ENCODE peak calls at places on chromosomes 2 and 18, in nine cellular contexts. D is stimulated activated CD4-positive, alpha-beta T cell treated with anti-CD3 and anti-CD28 coated beads, Interleukin-4, amount 100 ng/mL, for 4 hours; H is activated T-cell treated with anti-CD3 and anti-CD28 coated beads, Interleukin-2, amount 50 U/mL, for 72 hours; C is HS-27A; S is neural progenitor cell; P is AML-193; T is CD4-positive, alpha-beta T cell; R is ELR; M is NCI-H1417. X is an unnamed sample.

GRCh38 chr2:10500601-10501361 is 52.7 kb upstream of the ODC1 start:
- DNase-seq in D (no peak), R (peak; percentile 86), T (no peak), M (no peak), S (no peak), H (no peak), P (no peak), C (no peak), X (peak; percentile 65)

GRCh38 chr18:72993245-72993644 is 125.5 kb upstream of the NETO1 start:
- DNase-seq in C (no peak), M (peak; percentile 68), S (no peak), T (no peak), H (no peak), R (no peak), P (no peak), D (no peak), X (no peak)

GRCh38 chr2:37679072-37679695 is 7.7 kb upstream of the CDC42EP3 start:
- DNase-seq in P (no peak), D (no peak), R (no peak), M (no peak), T (no peak), H (no peak), C (no peak), S (no peak), X (no peak)

GRCh38 chr2:70133521-70134348 is 46.5 kb downstream of the PCBP1 start:
- DNase-seq in M (no peak), R (no peak), D (no peak), S (no peak), C (no peak), H (peak; percentile 59), P (peak; percentile 9), T (no peak), X (no peak)

GRCh38 chr2:143345887-143346612 is 216.8 kb downstream of the ARHGAP15 start:
- DNase-seq in C (no peak), H (no peak), P (no peak), M (no peak), R (peak; percentile 8), T (no peak), S (no peak), D (no peak), X (no peak)

GRCh38 chr2:171056307-171056706 is 104.4 kb downstream of the TLK1 start:
- DNase-seq in T (no peak), C (no peak), P (no peak), S (no peak), R (no peak), H (no peak), M (no peak), D (no peak), X (no peak)

GRCh38 chr2:7071916-7072556 is 154.8 kb downstream of the RNF144A start:
- DNase-seq in H (no peak), M (no peak), R (no peak), C (no peak), P (peak; percentile 87), D (no peak), T (no peak), S (no peak), X (no peak)

GRCh38 chr2:173217106-173217840 is 137.4 kb upstream of the CDCA7 start:
- DNase-seq in R (no peak), M (no peak), T (no peak), D (no peak), C (no peak), P (no peak), H (no peak), S (no peak), X (no peak)

GRCh38 chr18:22422909-22423548 is 5.3 kb upstream of the CTAGE1 start:
- DNase-seq in D (no peak), R (no peak), H (no peak), S (no peak), T (no peak), P (no peak), C (no peak), M (no peak), X (peak; percentile 25)

GRCh38 chr2:154187948-154188347 is 316.2 kb downstream of the GALNT13 start:
- DNase-seq in C (no peak), R (no peak), M (no peak), P (no peak), D (no peak), T (no peak), S (no peak), H (no peak), X (no peak)

GRCh38 chr18:12993439-12993838 is 2.3 kb downstream of the CEP192 start:
- DNase-seq in D (no peak), S (peak; percentile 6), H (no peak), M (no peak), T (no peak), R (no peak), P (no peak), C (no peak), X (no peak)

GRCh38 chr2:173388795-173389194 is 34.1 kb downstream of the CDCA7 start:
- DNase-seq in D (no peak), M (no peak), T (no peak), R (no peak), H (no peak), S (no peak), C (no peak), P (no peak), X (no peak)

GRCh38 chr2:70104231-70105111 is 17.2 kb downstream of the PCBP1 start:
- DNase-seq in R (peak; percentile 55), C (peak; percentile 43), H (peak; percentile 72), P (peak; percentile 68), S (no peak), T (no peak), M (no peak), D (peak; percentile 34), X (no peak)

GRCh38 chr2:3396920-3397559 is 17.5 kb downstream of the TRAPPC12 start:
- DNase-seq in C (no peak), R (no peak), T (no peak), P (no peak), S (no peak), D (no peak), H (no peak), M (no peak), X (no peak)

GRCh38 chr2:19682493-19682892 is 219.3 kb downstream of the TTC32 start:
- DNase-seq in H (no peak), R (peak; percentile 27), C (no peak), D (no peak), S (no peak), P (no peak), M (no peak), T (no peak), X (no peak)

GRCh38 chr18:52791321-52791720 is 451.3 kb downstream of the DCC start:
- DNase-seq in H (no peak), C (no peak), T (no peak), D (no peak), R (no peak), P (no peak), M (no peak), S (no peak), X (no peak)

GRCh38 chr18:66761166-66761565 is 157.3 kb upstream of the CDH19 start:
- DNase-seq in M (no peak), S (no peak), P (no peak), R (no peak), H (no peak), T (no peak), D (no peak), C (no peak), X (no peak)

GRCh38 chr2:107757223-107757622 is 69.5 kb upstream of the RGPD4 start:
- DNase-seq in S (no peak), R (no peak), H (no peak), M (no peak), C (no peak), P (no peak), D (no peak), T (no peak), X (no peak)

GRCh38 chr2:239791727-239792648 is 233.2 kb downstream of the NDUFA10 start:
- DNase-seq in H (no peak), D (no peak), T (no peak), M (no peak), S (no peak), R (no peak), P (no peak), C (no peak), X (no peak)

GRCh38 chr18:36419913-36420531 is 122.5 kb downstream of the FHOD3 start:
- DNase-seq in M (no peak), H (peak; percentile 37), T (no peak), D (no peak), C (no peak), S (no peak), R (peak; percentile 71), P (no peak), X (peak; percentile 99)

GRCh38 chr18:58785171-58785805 is 79.4 kb upstream of the ZNF532 start:
- DNase-seq in H (no peak), C (peak; percentile 87), D (no peak), R (peak; percentile 95), S (no peak), P (no peak), M (peak; percentile 56), T (no peak), X (peak; percentile 89)

GRCh38 chr18:58313491-58314032 is 269.5 kb downstream of the NEDD4L start:
- DNase-seq in R (peak; percentile 50), M (peak; percentile 26), H (no peak), S (no peak), C (no peak), T (no peak), D (no peak), P (no peak), X (no peak)

GRCh38 chr2:100291152-100291970 is 30.9 kb downstream of the LONRF2 start:
- DNase-seq in M (no peak), R (peak; percentile 97), T (peak; percentile 9), C (peak; percentile 48), H (peak; percentile 66), D (peak; percentile 59), S (no peak), P (peak; percentile 30), X (peak; percentile 99)

GRCh38 chr2:10575566-10576300 is 114.0 kb downstream of the NOL10 start:
- DNase-seq in D (no peak), P (no peak), H (no peak), M (no peak), R (peak; percentile 97), T (no peak), C (peak; percentile 79), S (no peak), X (peak; percentile 96)

GRCh38 chr2:105238664-105239240 is 2.8 kb upstream of the GPR45 start:
- DNase-seq in P (no peak), T (no peak), R (no peak), S (no peak), D (no peak), M (no peak), C (no peak), H (no peak), X (no peak)

GRCh38 chr18:49400398-49401072 is 59.9 kb downstream of the DYM start:
- DNase-seq in S (no peak), D (no peak), M (peak; percentile 84), H (no peak), T (no peak), C (no peak), R (no peak), P (no peak), X (no peak)

GRCh38 chr2:117644403-117644802 is 170.1 kb upstream of the DDX18 start:
- DNase-seq in P (no peak), D (no peak), S (no peak), H (no peak), R (no peak), M (no peak), C (no peak), T (no peak), X (no peak)

GRCh38 chr18:23779696-23780303 is 90.5 kb downstream of the LAMA3 start:
- DNase-seq in P (no peak), D (no peak), C (no peak), T (no peak), S (no peak), H (no peak), M (no peak), R (peak; percentile 62), X (peak; percentile 63)

GRCh38 chr18:44789704-44790103 is 109.0 kb downstream of the SETBP1 start:
- DNase-seq in S (peak; percentile 55), M (no peak), R (no peak), P (no peak), H (no peak), D (no peak), C (no peak), T (no peak), X (no peak)

GRCh38 chr2:228613133-228613532 is 431.6 kb upstream of the SPHKAP start:
- DNase-seq in D (no peak), C (peak; percentile 41), R (peak; percentile 98), T (no peak), P (no peak), H (peak; percentile 6), M (no peak), S (no peak), X (peak; percentile 84)

GRCh38 chr2:109482371-109482841 is 131.4 kb downstream of the SEPTIN10 start:
- DNase-seq in T (no peak), S (no peak), M (no peak), R (no peak), H (no peak), P (no peak), D (no peak), C (no peak), X (no peak)